ENCODE peak calls at places on chromosomes 3 and 15, in six cellular contexts. E is T-helper 1 cell, D is left ventricle myocardium inferior, Q is NCI-H460, W is fibroblast of mammary gland, X is ELF-1. H is an unnamed sample.

GRCh38 chr15:94387854-94388441 is 156.6 kb downstream of the MCTP2 start:
- DNase-seq in Q (no peak), E (no peak), D (no peak), W (no peak), X (no peak), H (no peak)

GRCh38 chr3:161649900-161650484 is 153.4 kb downstream of the OTOL1 start:
- DNase-seq in D (no peak), Q (peak), X (no peak), W (peak), E (no peak), H (no peak)

GRCh38 chr15:78149805-78150751 is 916 bp downstream of the IDH3A start:
- DNase-seq in W (no peak), E (no peak), Q (no peak), D (no peak), X (peak), H (no peak)

GRCh38 chr3:84967767-84968581 is 9.2 kb downstream of the CADM2 start:
- DNase-seq in X (no peak), W (no peak), E (no peak), D (no peak), Q (no peak), H (no peak)

GRCh38 chr3:123546133-123546755 is 38.6 kb downstream of the HACD2 start:
- DNase-seq in X (no peak), W (peak), E (no peak), Q (no peak), D (no peak), H (peak)

GRCh38 chr3:155701882-155702465 is 42.9 kb downstream of the PLCH1 start:
- DNase-seq in E (no peak), Q (peak), D (no peak), W (peak), X (no peak), H (peak)

GRCh38 chr3:136694321-136694720 is 57.9 kb downstream of the STAG1 start:
- DNase-seq in W (no peak), D (no peak), E (no peak), Q (no peak), X (no peak), H (no peak)

GRCh38 chr15:39318231-39318630 is 262.6 kb upstream of the THBS1 start:
- DNase-seq in W (no peak), X (no peak), D (no peak), E (no peak), Q (no peak), H (no peak)

GRCh38 chr15:73822998-73823397 is 50.4 kb upstream of the TBC1D21 start:
- DNase-seq in Q (peak), D (no peak), E (no peak), W (peak), X (peak), H (peak)

GRCh38 chr3:22373827-22374226 is 622.8 kb upstream of the ZNF385D start:
- DNase-seq in W (no peak), Q (no peak), D (no peak), X (no peak), E (no peak), H (no peak)

GRCh38 chr3:195187609-195188529 is 83.1 kb downstream of the XXYLT1 start:
- DNase-seq in D (no peak), E (no peak), W (peak), X (no peak), Q (no peak), H (peak)

GRCh38 chr3:156216852-156217251 is 96.5 kb downstream of the KCNAB1 start:
- DNase-seq in D (no peak), W (no peak), Q (no peak), E (no peak), X (no peak), H (no peak)

GRCh38 chr15:95932676-95933075 is 397.8 kb upstream of the NR2F2 start:
- DNase-seq in D (no peak), X (no peak), E (no peak), W (peak), Q (no peak), H (peak)

GRCh38 chr3:22713936-22714335 is 489.2 kb upstream of the UBE2E2 start:
- DNase-seq in D (no peak), W (peak), E (no peak), X (no peak), Q (peak), H (peak)

GRCh38 chr3:148997623-148998022 is 6.3 kb downstream of the GYG1 start:
- DNase-seq in D (no peak), E (no peak), W (no peak), X (no peak), Q (no peak), H (no peak)

GRCh38 chr15:96409231-96410138 is 79.0 kb downstream of the NR2F2 start:
- DNase-seq in X (peak), W (no peak), E (no peak), Q (no peak), D (no peak), H (no peak)

GRCh38 chr15:63191895-63192603 is 2.6 kb downstream of the RAB8B start:
- DNase-seq in Q (no peak), W (no peak), X (no peak), E (no peak), D (no peak), H (no peak)

GRCh38 chr15:66789029-66790025 is 87.3 kb downstream of the SMAD6 start:
- DNase-seq in E (no peak), X (no peak), D (peak), Q (peak), W (peak), H (peak)

GRCh38 chr15:55742498-55742926 is 440 bp downstream of the PRTG start:
- DNase-seq in Q (no peak), W (no peak), E (no peak), X (peak), D (peak), H (no peak)

GRCh38 chr15:28915935-28916334 is 30.2 kb downstream of the APBA2 start:
- DNase-seq in W (no peak), X (no peak), E (no peak), Q (no peak), D (no peak), H (no peak)

GRCh38 chr3:12797892-12798558 is 1.5 kb downstream of the CAND2 start:
- DNase-seq in W (no peak), D (no peak), Q (no peak), X (no peak), E (no peak), H (no peak)

GRCh38 chr3:187698499-187699399 is 3.6 kb downstream of the RTP2 start:
- DNase-seq in D (no peak), Q (no peak), X (no peak), W (no peak), E (no peak), H (no peak)

GRCh38 chr15:92772061-92772460 is 116.5 kb upstream of the FAM174B start:
- DNase-seq in X (no peak), D (no peak), E (no peak), Q (no peak), W (no peak), H (no peak)

GRCh38 chr15:66833372-66833771 is 131.3 kb downstream of the SMAD6 start:
- DNase-seq in E (no peak), X (peak), W (no peak), Q (no peak), D (no peak), H (no peak)

GRCh38 chr3:78880588-78881461 is 887.0 kb downstream of the ROBO1 start:
- DNase-seq in D (no peak), Q (no peak), X (peak), E (no peak), W (peak), H (no peak)

GRCh38 chr3:9014189-9014588 is 50.9 kb upstream of the RAD18 start:
- DNase-seq in D (no peak), E (no peak), X (no peak), Q (no peak), W (peak), H (peak)

GRCh38 chr3:52400275-52400793 is 44.6 kb downstream of the SEMA3G start:
- DNase-seq in X (no peak), E (no peak), D (peak), W (no peak), Q (no peak), H (no peak)

GRCh38 chr3:73601031-73601430 is 23.7 kb downstream of the PDZRN3 start:
- DNase-seq in X (no peak), D (no peak), E (no peak), W (peak), Q (no peak), H (no peak)

GRCh38 chr15:52093539-52094502 is 18.8 kb downstream of the BCL2L10 start:
- DNase-seq in W (peak), E (no peak), D (no peak), Q (peak), X (no peak), H (peak)

GRCh38 chr3:184907941-184908649 is 96.1 kb downstream of the VPS8 start:
- DNase-seq in D (peak), Q (no peak), E (no peak), W (no peak), X (peak), H (no peak)

H was measured in HCEC 1CT.